ENCODE peak calls at places on chromosomes 3 and 15, in five cellular contexts. D is body of pancreas, F is right lobe of liver, E is lower lobe of right lung, X is Peyer's patch. T is an unnamed sample. For H3K4me1, the result is how much of the 10 kb centered on the place peaks cover.

GRCh38 chr3:64291345-64291744 is 66.1 kb upstream of the PRICKLE2 start:
- DNase-seq in D (peak), F (no peak), E (no peak), X (no peak), T (peak)

GRCh38 chr15:28918141-28918983 is 32.6 kb downstream of the APBA2 start:
- DNase-seq in D (no peak), F (no peak), E (peak), X (no peak), T (no peak)

GRCh38 chr3:139537795-139538538 is 1.6 kb downstream of the RBP1 start:
- DNase-seq in D (no peak), F (no peak), E (no peak), X (no peak), T (peak)

GRCh38 chr15:87959658-87960057 is 296.9 kb downstream of the NTRK3 start:
- DNase-seq in D (no peak), F (no peak), E (no peak), X (no peak), T (no peak)

GRCh38 chr3:119945286-119945685 is 149.0 kb downstream of the GSK3B start:
- DNase-seq in D (no peak), F (no peak), E (no peak), X (no peak), T (no peak)

GRCh38 chr3:81871358-81872152 is 110.1 kb upstream of the GBE1 start:
- DNase-seq in D (no peak), F (peak), E (no peak), X (no peak), T (no peak)

GRCh38 chr15:57198654-57199241 is 177.6 kb upstream of the CGNL1 start:
- DNase-seq in D (no peak), F (no peak), E (no peak), X (no peak), T (no peak)

GRCh38 chr3:9226326-9226725 is 23.1 kb downstream of the SRGAP3 start:
- DNase-seq in D (no peak), F (no peak), E (no peak), X (no peak), T (peak)

GRCh38 chr3:195072916-195073564 is 197.9 kb downstream of the XXYLT1 start:
- DNase-seq in D (peak), F (no peak), E (peak), X (no peak), T (peak)

GRCh38 chr3:182124187-182124586 is 412.5 kb downstream of the SOX2 start:
- DNase-seq in D (no peak), F (no peak), E (no peak), X (no peak), T (no peak)

GRCh38 chr3:110178965-110179364 is 841.6 kb upstream of the DPPA4 start:
- DNase-seq in D (no peak), F (no peak), E (no peak), X (no peak), T (no peak)

GRCh38 chr3:127455541-127456450 is 134.7 kb downstream of the TPRA1 start:
- DNase-seq in D (peak), F (peak), E (peak), X (no peak), T (peak)

GRCh38 chr3:59937206-59937605 is 887.4 kb upstream of the CFAP20DC start:
- DNase-seq in D (no peak), F (no peak), E (no peak), X (no peak), T (no peak)

GRCh38 chr3:57078366-57079220 is 18.1 kb downstream of the SPATA12 start:
- DNase-seq in D (peak), F (peak), E (peak), X (peak), T (peak)

GRCh38 chr15:39946862-39947261 is 12.9 kb downstream of the EIF2AK4 start:
- DNase-seq in D (no peak), F (no peak), E (no peak), X (no peak), T (no peak)

GRCh38 chr3:98980915-98981596 is 79.6 kb upstream of the DCBLD2 start:
- DNase-seq in D (no peak), F (no peak), E (no peak), X (no peak), T (peak)

GRCh38 chr3:132445812-132446211 is 28.5 kb downstream of the DNAJC13 start:
- DNase-seq in D (no peak), F (no peak), E (no peak), X (no peak), T (no peak)

GRCh38 chr3:72205297-72205696 is 420.3 kb upstream of the PROK2 start:
- DNase-seq in D (no peak), F (no peak), E (no peak), X (no peak), T (no peak)

GRCh38 chr3:176995946-176996345 is 201.3 kb downstream of the TBL1XR1 start:
- DNase-seq in D (no peak), F (no peak), E (no peak), X (no peak), T (no peak)

GRCh38 chr3:99761415-99761981 is 56.2 kb upstream of the CMSS1 start:
- DNase-seq in D (no peak), F (no peak), E (no peak), X (no peak), T (no peak)

GRCh38 chr3:46690798-46691197 is 2.7 kb downstream of the ALS2CL start:
- DNase-seq in D (peak), F (no peak), E (peak), X (no peak), T (no peak)

GRCh38 chr3:147554332-147554731 is 145.2 kb downstream of the ZIC1 start:
- DNase-seq in D (no peak), F (no peak), E (no peak), X (no peak), T (no peak)

GRCh38 chr15:65085207-65085753 is 8.7 kb downstream of the KBTBD13 start:
- DNase-seq in D (no peak), F (no peak), E (peak), X (no peak), T (peak)

GRCh38 chr3:183369626-183370025 is 58.8 kb downstream of the MCF2L2 start:
- DNase-seq in D (no peak), F (no peak), E (no peak), X (no peak), T (no peak)
- H3K4me1 ChIP-seq in D (under half), F (under half), E (under half), X (under half), T (under half)

GRCh38 chr15:75531041-75531450 is 48.1 kb downstream of the PTPN9 start:
- DNase-seq in D (peak), F (no peak), E (no peak), X (no peak), T (peak)
- H3K27ac ChIP-seq in D (peak), F (peak), E (peak), X (no peak), T (peak)

GRCh38 chr3:123389338-123389910 is 59.5 kb downstream of the ADCY5 start:
- DNase-seq in D (no peak), F (no peak), E (no peak), X (no peak), T (no peak)

GRCh38 chr3:123392871-123393620 is 55.8 kb downstream of the ADCY5 start:
- DNase-seq in D (no peak), F (no peak), E (no peak), X (no peak), T (no peak)

GRCh38 chr3:123392368-123392767 is 56.5 kb downstream of the ADCY5 start:
- DNase-seq in D (no peak), F (no peak), E (no peak), X (no peak), T (no peak)

GRCh38 chr3:123388811-123389210 is 60.1 kb downstream of the ADCY5 start:
- DNase-seq in D (no peak), F (no peak), E (no peak), X (no peak), T (no peak)

DNA sequence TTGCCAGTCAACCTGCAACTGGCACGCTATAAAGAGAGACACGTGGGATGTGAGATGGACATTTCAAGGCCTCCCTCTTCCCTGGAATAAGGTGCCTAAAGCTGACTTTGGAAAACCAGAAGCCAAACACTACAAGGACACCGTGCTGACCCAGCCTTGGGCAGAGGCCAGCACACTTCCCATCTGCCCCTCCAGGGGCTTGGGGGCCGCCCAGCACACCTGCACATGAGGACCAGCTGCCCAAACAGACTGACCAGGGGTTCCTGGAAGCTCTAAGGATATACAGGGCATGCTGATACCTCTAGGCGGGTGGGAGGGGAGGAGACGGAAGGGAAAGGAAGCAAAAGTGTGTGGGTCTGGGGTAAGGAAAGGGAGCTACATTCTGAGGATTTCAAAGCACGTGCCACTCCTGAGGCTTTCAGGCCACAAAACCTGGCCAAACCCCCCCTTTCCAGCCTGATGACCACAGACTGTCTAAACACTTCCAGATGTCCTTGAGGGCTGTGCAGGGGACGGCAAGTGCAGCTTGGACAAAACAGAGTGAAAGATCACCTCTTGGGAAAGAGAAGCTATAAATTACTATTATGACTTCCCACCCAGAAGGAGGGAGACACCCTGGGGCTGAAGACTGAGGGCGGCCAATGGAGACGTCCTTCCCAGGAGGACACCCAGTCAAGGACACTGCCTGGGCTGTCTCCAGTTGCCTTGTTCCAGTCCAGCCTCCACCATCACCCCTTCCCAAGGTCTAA is 57.9 kb downstream of the ADCY5 start:
- DNase-seq in D (no peak), F (no peak), E (no peak), X (no peak), T (no peak)
- H3K4me1 ChIP-seq in D (under half), F (under half), E (under half), X (under half), T (under half)

GRCh38 chr15:99619712-99620111 is 53.9 kb downstream of the MEF2A start:
- DNase-seq in D (no peak), F (no peak), E (no peak), X (no peak), T (no peak)

GRCh38 chr15:99616773-99617342 is 51.1 kb downstream of the MEF2A start:
- DNase-seq in D (no peak), F (no peak), E (no peak), X (no peak), T (no peak)

GRCh38 chr15:99621767-99622166 is 56.0 kb downstream of the MEF2A start:
- DNase-seq in D (no peak), F (no peak), E (no peak), X (no peak), T (no peak)

GRCh38 chr15:99620178-99620577 is 54.4 kb downstream of the MEF2A start:
- DNase-seq in D (no peak), F (no peak), E (no peak), X (no peak), T (no peak)

GRCh38 chr15:99618941-99619411 is 53.2 kb downstream of the MEF2A start:
- DNase-seq in D (no peak), F (no peak), E (no peak), X (no peak), T (no peak)
- H3K27ac ChIP-seq in D (no peak), F (peak), E (peak), X (no peak), T (peak)

DNA sequence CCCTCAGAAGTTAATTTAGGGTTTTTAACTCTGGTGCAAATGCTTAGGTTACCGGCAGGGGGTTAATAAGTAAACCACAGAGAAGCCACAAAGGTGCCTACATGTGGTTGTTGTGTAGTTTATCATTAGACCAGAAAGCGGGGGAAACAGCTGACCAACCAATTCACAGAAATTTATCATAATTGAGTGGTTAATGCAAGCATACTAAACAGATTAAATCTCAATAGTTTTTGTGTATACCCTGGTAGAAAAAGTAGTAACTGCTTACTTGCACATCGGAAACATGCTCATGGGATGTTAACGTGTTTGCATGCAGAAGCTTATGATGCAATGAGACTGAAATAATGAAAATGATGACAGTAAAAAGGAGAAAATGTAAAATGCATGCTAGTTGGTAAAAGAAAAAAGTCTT is 316.0 kb downstream of the PTPRG start:
- DNase-seq in D (no peak), F (no peak), E (no peak), X (no peak), T (peak)
- H3K4me1 ChIP-seq in D (under half), F (under half), E (under half), X (under half), T (under half)

GRCh38 chr3:11717768-11718581 is 74.3 kb upstream of the VGLL4 start:
- DNase-seq in D (no peak), F (no peak), E (no peak), X (no peak), T (peak)

GRCh38 chr3:11718582-11719405 is 75.1 kb upstream of the VGLL4 start:
- DNase-seq in D (peak), F (peak), E (peak), X (peak), T (peak)

GRCh38 chr3:11716576-11717250 is 73.0 kb upstream of the VGLL4 start:
- DNase-seq in D (no peak), F (no peak), E (no peak), X (no peak), T (no peak)

GRCh38 chr3:11719406-11720219 is 75.9 kb upstream of the VGLL4 start:
- DNase-seq in D (peak), F (peak), E (peak), X (peak), T (peak)

DNA sequence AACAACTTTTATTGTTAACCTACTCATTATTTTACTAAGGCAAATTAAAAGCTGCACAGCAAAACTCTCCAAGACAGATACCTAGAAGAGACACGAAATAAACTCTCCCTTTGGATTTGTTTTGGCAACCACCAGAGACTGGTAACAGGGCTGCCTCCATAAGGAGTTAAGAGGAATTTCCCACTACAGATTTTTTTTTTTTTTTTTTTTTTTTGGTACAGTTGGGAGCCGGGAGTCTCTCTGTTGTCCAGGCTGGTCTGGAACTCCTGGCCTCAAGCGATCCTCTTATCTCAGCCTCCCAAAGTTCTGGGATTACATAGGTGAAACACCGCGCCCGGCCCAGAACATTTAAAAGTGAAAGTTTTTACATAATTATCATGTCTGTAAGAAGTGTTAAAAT is 73.6 kb upstream of the VGLL4 start:
- DNase-seq in D (no peak), F (no peak), E (no peak), X (no peak), T (peak)
- H3K27ac ChIP-seq in D (peak), F (peak), E (peak), X (no peak), T (peak)

GRCh38 chr3:18346097-18346496 is 79.0 kb downstream of the SATB1 start:
- DNase-seq in D (no peak), F (no peak), E (no peak), X (no peak), T (no peak)

GRCh38 chr3:18349197-18349798 is 75.8 kb downstream of the SATB1 start:
- DNase-seq in D (no peak), F (no peak), E (no peak), X (no peak), T (no peak)

GRCh38 chr3:18344306-18345014 is 80.7 kb downstream of the SATB1 start:
- DNase-seq in D (no peak), F (no peak), E (no peak), X (no peak), T (no peak)

GRCh38 chr3:18343809-18344208 is 81.3 kb downstream of the SATB1 start:
- DNase-seq in D (no peak), F (no peak), E (no peak), X (no peak), T (no peak)

GRCh38 chr3:18345015-18345367 is 80.1 kb downstream of the SATB1 start:
- DNase-seq in D (no peak), F (no peak), E (no peak), X (no peak), T (no peak)
- H3K4me1 ChIP-seq in D (under half), F (under half), E (under half), X (under half), T (under half)

GRCh38 chr3:141960731-141961130 is 84.3 kb downstream of the ATP1B3 start:
- DNase-seq in D (no peak), F (no peak), E (no peak), X (no peak), T (no peak)
- H3K27ac ChIP-seq in D (no peak), F (no peak), E (no peak), X (no peak), T (peak)

GRCh38 chr3:78875851-78876250 is 891.9 kb downstream of the ROBO1 start:
- DNase-seq in D (no peak), F (no peak), E (no peak), X (no peak), T (no peak)

GRCh38 chr3:78875431-78875830 is 892.4 kb downstream of the ROBO1 start:
- DNase-seq in D (no peak), F (no peak), E (no peak), X (no peak), T (no peak)

GRCh38 chr3:78871048-78871447 is 896.8 kb downstream of the ROBO1 start:
- DNase-seq in D (no peak), F (no peak), E (no peak), X (no peak), T (no peak)

GRCh38 chr3:78872195-78872594 is 895.6 kb downstream of the ROBO1 start:
- DNase-seq in D (no peak), F (peak), E (no peak), X (no peak), T (no peak)

DNA sequence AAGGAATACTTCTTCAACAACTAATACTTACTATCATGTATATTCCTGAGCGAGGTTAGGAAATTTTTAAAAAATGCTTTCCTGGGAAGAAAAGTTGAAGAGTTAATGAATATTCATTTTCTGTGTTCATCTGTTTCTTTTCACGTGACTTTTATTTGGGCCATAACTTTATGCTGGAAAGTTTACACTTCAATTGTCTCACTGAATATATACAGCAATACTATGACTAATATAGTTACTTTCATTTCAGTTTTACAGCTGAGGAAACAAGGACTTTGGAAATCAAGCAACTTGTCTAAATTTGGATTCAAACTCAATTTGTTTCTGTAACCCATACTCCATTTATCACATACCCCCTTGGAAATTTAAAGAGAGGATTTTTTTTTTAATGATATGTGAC is 894.2 kb downstream of the ROBO1 start:
- DNase-seq in D (no peak), F (no peak), E (no peak), X (no peak), T (no peak)
- H3K4me1 ChIP-seq in D (under half), F (under half), E (under half), X (under half), T (under half)